ENCODE peak calls at places on chromosomes 11 and 22, in five cellular contexts. M is left lung, C is pancreas, L is Panc1, S is colonic mucosa. R is an unnamed sample. For H3K4me1, the result is how much of the 10 kb centered on the place peaks cover.

GRCh38 chr22:24550028-24550901 is 4.7 kb downstream of the GUCD1 start:
- DNase-seq in M (no peak), C (peak), L (peak), S (peak), R (no peak)

GRCh38 chr22:20127318-20127868 is 4.2 kb upstream of the ZDHHC8 start:
- DNase-seq in M (no peak), C (no peak), L (no peak), S (no peak), R (no peak)

GRCh38 chr11:108680267-108680666 is 15.4 kb downstream of the DDX10 start:
- DNase-seq in M (no peak), C (no peak), L (no peak), S (no peak), R (no peak)

GRCh38 chr11:110857885-110858555 is 145.8 kb upstream of the ARHGAP20 start:
- DNase-seq in M (no peak), C (no peak), L (no peak), S (peak), R (no peak)

GRCh38 chr11:117604349-117604995 is 192.5 kb downstream of the DSCAML1 start:
- DNase-seq in M (no peak), C (no peak), L (no peak), S (no peak), R (no peak)

GRCh38 chr11:131353761-131354160 is 16.7 kb upstream of the NTM start:
- DNase-seq in M (no peak), C (no peak), L (no peak), S (no peak), R (no peak)

GRCh38 chr22:36197601-36198146 is 3.9 kb downstream of the APOL4 start:
- DNase-seq in M (no peak), C (no peak), L (no peak), S (no peak), R (no peak)

GRCh38 chr11:8720868-8721739 is 38.5 kb downstream of the RPL27A start:
- DNase-seq in M (no peak), C (no peak), L (no peak), S (peak), R (no peak)

GRCh38 chr11:86418929-86419328 is 44.2 kb downstream of the CCDC81 start:
- DNase-seq in M (no peak), C (no peak), L (no peak), S (no peak), R (no peak)

GRCh38 chr11:27717377-27717776 is 17.1 kb upstream of the BDNF start:
- DNase-seq in M (no peak), C (no peak), L (no peak), S (no peak), R (no peak)

GRCh38 chr22:39279170-39279850 is 34.5 kb upstream of the PDGFB start:
- DNase-seq in M (no peak), C (no peak), L (no peak), S (no peak), R (no peak)

GRCh38 chr11:114073506-114074381 is 14.2 kb downstream of the ZBTB16 start:
- DNase-seq in M (no peak), C (peak), L (no peak), S (no peak), R (no peak)

GRCh38 chr11:114068327-114068726 is 8.8 kb downstream of the ZBTB16 start:
- DNase-seq in M (no peak), C (no peak), L (no peak), S (no peak), R (no peak)

GRCh38 chr11:114074546-114075342 is 15.2 kb downstream of the ZBTB16 start:
- DNase-seq in M (no peak), C (peak), L (no peak), S (no peak), R (no peak)

GRCh38 chr11:114072978-114073377 is 13.5 kb downstream of the ZBTB16 start:
- DNase-seq in M (no peak), C (peak), L (no peak), S (no peak), R (no peak)

GRCh38 chr11:114070464-114071139 is 11.1 kb downstream of the ZBTB16 start:
- DNase-seq in M (no peak), C (no peak), L (no peak), S (no peak), R (no peak)
- H3K4me1 ChIP-seq in M (under half), C (under half), L (under half), S (under half), R (under half)

GRCh38 chr11:40280161-40281054 is 1179.0 kb downstream of the LRRC4C start:
- DNase-seq in M (no peak), C (no peak), L (no peak), S (no peak), R (peak)
- H3K4me1 ChIP-seq in M (under half), C (under half), L (under half), S (under half), R (under half)

GRCh38 chr11:12762696-12763324 is 88.6 kb downstream of the TEAD1 start:
- DNase-seq in M (no peak), C (no peak), L (no peak), S (no peak), R (no peak)

GRCh38 chr11:12767022-12767421 is 92.8 kb downstream of the TEAD1 start:
- DNase-seq in M (no peak), C (no peak), L (no peak), S (no peak), R (no peak)

GRCh38 chr11:12764187-12764914 is 90.1 kb downstream of the TEAD1 start:
- DNase-seq in M (no peak), C (no peak), L (no peak), S (no peak), R (peak)

GRCh38 chr11:12767577-12767976 is 93.4 kb downstream of the TEAD1 start:
- DNase-seq in M (no peak), C (no peak), L (no peak), S (no peak), R (no peak)

GRCh38 chr11:12765428-12765827 is 91.2 kb downstream of the TEAD1 start:
- DNase-seq in M (no peak), C (no peak), L (no peak), S (peak), R (peak)
- H3K4me1 ChIP-seq in M (under half), C (under half), L (under half), S (under half), R (under half)

GRCh38 chr11:126655807-126656128 is 300.3 kb downstream of the ST3GAL4 start:
- DNase-seq in M (no peak), C (no peak), L (no peak), S (no peak), R (no peak)
- H3K4me1 ChIP-seq in M (under half), C (under half), L (under half), S (under half), R (under half)

DNA sequence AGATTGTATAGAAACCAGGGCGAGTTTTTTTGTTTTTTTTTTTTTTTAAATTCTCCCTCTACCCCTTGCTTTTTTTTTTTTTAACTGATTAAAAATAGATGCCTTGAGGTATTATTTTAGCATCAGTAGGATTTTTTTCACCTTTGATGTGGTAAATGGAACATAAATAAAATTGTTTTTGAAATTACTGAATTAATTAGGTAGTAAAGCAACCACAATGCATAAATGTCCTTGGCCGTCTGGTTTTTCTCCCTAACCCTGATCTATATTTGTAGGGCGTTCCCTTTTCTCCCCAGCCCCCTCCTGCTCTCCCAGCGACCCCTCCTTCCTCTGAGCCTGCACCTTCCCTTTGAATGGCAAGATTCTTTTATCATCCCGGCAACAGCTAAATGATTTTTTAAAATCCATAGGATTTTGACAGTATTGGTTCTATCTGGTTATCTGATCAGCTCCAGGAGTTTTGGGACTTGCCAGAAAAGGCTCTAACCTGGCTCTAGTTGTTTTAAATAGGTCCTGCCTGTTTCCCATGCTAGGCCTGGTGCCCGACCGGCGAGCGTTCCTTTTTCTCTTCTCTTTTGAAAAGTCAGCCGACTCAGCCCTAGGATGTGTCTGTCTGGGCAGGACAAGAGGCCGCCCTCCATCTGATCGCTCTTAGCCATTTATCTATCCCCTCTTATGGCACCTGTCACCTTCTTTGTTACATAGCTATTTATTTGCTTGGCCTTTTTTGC is 108.0 kb downstream of the ZBTB16 start:
- DNase-seq in M (no peak), C (no peak), L (no peak), S (no peak), R (no peak)
- H3K4me1 ChIP-seq in M (half or more), C (half or more), L (under half), S (half or more), R (under half)